ENCODE peak calls at places on chromosomes 11 and 22, in eight cellular contexts. E is PC-3, A is cardiac muscle cell, U is A549, T is choroid plexus epithelial cell, C is fibroblast of the aortic adventitia, P is heart left ventricle, M is H7. N is an unnamed sample.

GRCh38 chr11:67002297-67002913 is 20.5 kb upstream of the SYT12 start:
- DNase-seq in P (no peak), U (no peak), A (no peak), C (no peak), T (no peak), E (no peak), M (peak; percentile 78), N (no peak)

GRCh38 chr11:3121931-3122774 is 43.0 kb downstream of the OSBPL5 start:
- DNase-seq in T (no peak), U (no peak), A (no peak), E (no peak), P (peak; percentile 55), C (no peak), M (peak; percentile 36), N (peak; percentile 32)

GRCh38 chr11:67648796-67649613 is 1.5 kb downstream of the ACY3 start:
- DNase-seq in U (no peak), M (peak; percentile 43), T (no peak), E (no peak), A (no peak), P (peak; percentile 26), C (no peak), N (peak; percentile 61)

GRCh38 chr11:63212742-63213141 is 30.7 kb downstream of the SLC22A25 start:
- DNase-seq in C (peak; percentile 30), E (peak; percentile 70), P (no peak), T (peak; percentile 38), M (peak; percentile 28), U (peak; percentile 30), A (peak; percentile 29), N (no peak)

GRCh38 chr22:34878996-34879395 is 187.0 kb upstream of the ISX start:
- DNase-seq in M (no peak), U (no peak), C (no peak), T (no peak), P (no peak), A (no peak), E (no peak), N (no peak)

GRCh38 chr22:26585104-26585790 is 4.7 kb downstream of the TPST2 start:
- DNase-seq in M (no peak), C (peak; percentile 70), A (peak; percentile 39), E (peak; percentile 81), P (peak; percentile 85), U (peak; percentile 22), T (peak; percentile 48), N (no peak)

GRCh38 chr11:111322534-111322933 is 24.2 kb downstream of the POU2AF3 start:
- DNase-seq in M (no peak), A (no peak), E (no peak), T (no peak), U (no peak), P (no peak), C (no peak), N (no peak)

GRCh38 chr22:22121445-22121844 is 123.1 kb upstream of the VPREB1 start:
- DNase-seq in C (no peak), U (no peak), P (no peak), A (no peak), M (no peak), T (no peak), E (no peak), N (no peak)

GRCh38 chr11:9574806-9575530 is 1.5 kb downstream of the WEE1 start:
- DNase-seq in T (peak; percentile 88), C (peak; percentile 93), P (peak; percentile 70), M (peak; percentile 68), A (peak; percentile 90), E (peak; percentile 77), U (peak; percentile 84), N (peak; percentile 65)

GRCh38 chr11:47607380-47607779 is 13.2 kb upstream of the C1QTNF4 start:
- DNase-seq in P (no peak), A (peak; percentile 67), M (no peak), E (no peak), C (peak; percentile 97), U (no peak), T (peak; percentile 94), N (no peak)

GRCh38 chr11:46421257-46421880 is 29.8 kb upstream of the CHRM4 start:
- DNase-seq in C (no peak), U (no peak), P (no peak), A (peak; percentile 63), E (no peak), M (no peak), T (no peak), N (no peak)

GRCh38 chr11:8806974-8807373 is 104.0 kb upstream of the AKIP1 start:
- DNase-seq in T (no peak), M (no peak), A (no peak), E (no peak), C (no peak), U (no peak), P (no peak), N (no peak)

GRCh38 chr11:107770546-107770945 is 58.7 kb upstream of the SLN start:
- DNase-seq in P (no peak), E (peak; percentile 51), C (no peak), U (no peak), A (no peak), T (peak; percentile 23), M (no peak), N (no peak)

GRCh38 chr22:30245181-30245984 is 1.2 kb downstream of the LIF start:
- DNase-seq in U (no peak), C (no peak), M (peak; percentile 83), P (no peak), A (no peak), T (no peak), E (no peak), N (peak; percentile 76)

GRCh38 chr11:119169272-119169719 is 771 bp downstream of the NLRX1 start:
- DNase-seq in U (peak; percentile 58), A (peak; percentile 61), P (peak; percentile 66), T (peak; percentile 39), M (peak; percentile 90), C (peak; percentile 35), E (peak; percentile 72), N (peak; percentile 55)

GRCh38 chr22:31329029-31329428 is 17.1 kb downstream of the PATZ1 start:
- DNase-seq in E (no peak), A (no peak), M (peak; percentile 32), C (no peak), T (peak; percentile 41), P (no peak), U (no peak), N (no peak)

GRCh38 chr11:43943931-43944751 is 1.7 kb downstream of the C11orf96 start:
- DNase-seq in E (peak; percentile 30), M (peak; percentile 80), C (no peak), P (peak; percentile 73), A (peak; percentile 47), U (no peak), T (peak; percentile 76), N (no peak)

GRCh38 chr22:37431811-37432707 is 4.8 kb upstream of the ELFN2 start:
- DNase-seq in U (peak; percentile 86), M (no peak), T (peak; percentile 98), P (no peak), C (peak; percentile 98), A (no peak), E (peak; percentile 97), N (no peak)

GRCh38 chr11:2458321-2458720 is 13.5 kb downstream of the KCNQ1 start:
- DNase-seq in E (no peak), M (no peak), T (no peak), P (no peak), A (no peak), C (no peak), U (no peak), N (no peak)

GRCh38 chr22:37893583-37893983 is 12.5 kb upstream of the MICALL1 start:
- DNase-seq in M (no peak), A (no peak), U (no peak), P (no peak), T (no peak), C (no peak), E (no peak), N (no peak)

GRCh38 chr11:103541186-103541795 is 432.1 kb downstream of the DYNC2H1 start:
- DNase-seq in T (no peak), C (no peak), A (no peak), E (no peak), P (no peak), U (peak; percentile 38), M (no peak), N (no peak)

DNA sequence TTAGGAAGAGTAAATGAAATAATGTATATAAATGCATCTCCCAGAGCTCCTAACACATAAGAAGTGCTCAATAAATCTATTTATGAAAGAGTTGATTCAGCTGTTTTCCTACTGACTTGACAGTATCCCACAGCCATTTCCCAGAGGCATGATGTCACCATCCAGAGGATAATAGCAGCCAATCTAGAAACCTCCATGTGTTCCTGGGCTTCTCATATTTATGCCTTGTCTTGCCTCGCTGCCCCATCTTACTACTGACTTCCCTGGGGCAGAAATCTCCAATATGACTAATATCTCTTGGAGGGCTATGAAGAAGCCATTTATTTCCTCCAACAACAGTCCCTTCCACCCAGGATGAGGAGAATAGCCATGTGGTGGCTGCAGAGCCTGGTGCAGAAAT is 115.4 kb upstream of the NAV2 start:
- DNase-seq in M (no peak), T (peak; percentile 44), C (peak; percentile 66), E (peak; percentile 11), A (no peak), U (no peak), P (no peak), N (no peak)
- H3K4me3 ChIP-seq in M (no peak overlapping the region), T (no peak overlapping the region), C (no peak overlapping the region), E (no peak overlapping the region), A (no peak overlapping the region), U (no peak overlapping the region), P (no peak overlapping the region), N (no peak overlapping the region)

GRCh38 chr11:62186195-62186594 is 3.8 kb upstream of the SCGB1D1 start:
- DNase-seq in U (no peak), C (no peak), A (no peak), P (no peak), M (no peak), E (no peak), T (no peak), N (no peak)
- H3K4me3 ChIP-seq in U (no peak overlapping the region), C (no peak overlapping the region), A (no peak overlapping the region), P (no peak overlapping the region), M (no peak overlapping the region), E (no peak overlapping the region), T (no peak overlapping the region), N (no peak overlapping the region)

DNA sequence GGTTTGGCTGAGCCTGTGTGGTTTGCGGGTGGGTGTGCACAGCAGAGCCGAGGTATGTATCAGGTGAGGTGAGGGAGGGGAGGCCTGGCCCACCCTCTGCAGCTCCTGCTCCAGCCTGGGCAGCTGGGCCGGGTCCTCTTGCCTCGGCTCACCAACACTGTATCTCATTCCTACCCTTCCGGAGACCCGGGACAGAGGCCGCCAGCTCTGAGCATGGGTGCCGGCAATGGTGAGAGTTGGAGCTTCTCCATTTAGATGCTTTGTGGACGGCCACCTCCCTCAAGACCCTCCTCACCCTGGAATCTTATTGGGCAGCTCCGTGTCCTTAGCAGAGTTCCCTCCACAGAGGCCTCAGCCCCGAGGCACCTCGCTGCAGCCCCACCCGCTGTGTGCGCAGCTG is 55.7 kb downstream of the ANO1 start:
- DNase-seq in P (no peak), E (no peak), U (no peak), C (no peak), T (no peak), A (no peak), M (no peak), N (no peak)
- H3K4me3 ChIP-seq in P (no peak overlapping the region), E (no peak overlapping the region), U (no peak overlapping the region), C (no peak overlapping the region), T (no peak overlapping the region), A (no peak overlapping the region), M (no peak overlapping the region), N (no peak overlapping the region)

DNA sequence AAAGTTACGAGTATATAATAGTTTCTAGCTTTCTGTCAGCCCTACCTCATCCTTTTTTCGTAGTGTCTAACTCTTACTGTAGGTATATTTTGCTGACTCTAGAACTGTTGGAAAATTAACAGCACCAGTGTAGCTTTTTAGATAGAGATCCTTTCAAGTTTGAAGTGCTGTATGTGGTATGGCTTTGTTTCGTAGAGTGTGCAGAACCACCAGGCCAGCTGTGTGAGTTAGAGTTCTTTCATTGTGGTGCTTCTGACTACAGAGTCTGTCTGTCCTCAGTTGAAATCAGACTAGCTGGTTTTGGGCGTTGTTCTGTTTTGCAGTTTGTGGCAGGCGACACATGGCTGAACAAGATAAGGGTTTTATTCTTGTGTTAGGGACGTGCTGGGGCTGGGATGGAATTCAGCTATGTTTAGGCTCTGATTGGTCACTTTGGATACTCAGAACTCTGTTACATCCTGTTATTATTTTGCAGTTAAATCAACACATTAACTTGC is 3.2 kb downstream of the ARHGEF12 start:
- DNase-seq in A (peak; percentile 69), T (peak; percentile 54), P (no peak), E (peak; percentile 44), M (no peak), U (no peak), C (peak; percentile 39), N (no peak)
- H3K4me3 ChIP-seq in A (peak overlapping the region; percentile 75), T (peak overlapping the region; percentile 81), P (peak overlapping the region; percentile 97), E (peak overlapping the region; percentile 85), M (no peak overlapping the region), U (peak overlapping the region; percentile 64), C (peak overlapping the region; percentile 92), N (no peak overlapping the region)

N was measured in mucosa of descending colon.